ENCODE peak calls at places on chromosomes 13 and 19, in nine cellular contexts. R is cardiac muscle cell, X is Peyer's patch, D is tibial nerve, I is foreskin fibroblast, L is adrenal gland, S is PC-9, F is PC-3, E is IMR-90. V is an unnamed sample.

GRCh38 chr19:2164020-2164988 is 571 bp downstream of the DOT1L start:
- DNase-seq in R (no peak), L (no peak), F (no peak), I (no peak), S (no peak), E (no peak), D (no peak), X (no peak), V (no peak)

GRCh38 chr13:92768592-92768991 is 458.0 kb upstream of the GPC6 start:
- DNase-seq in R (no peak), I (no peak), F (no peak), D (no peak), E (no peak), L (no peak), S (no peak), X (no peak), V (no peak)

GRCh38 chr19:3019211-3019854 is 9.7 kb downstream of the TLE2 start:
- DNase-seq in R (no peak), I (no peak), D (no peak), S (no peak), L (no peak), E (no peak), F (no peak), X (no peak), V (no peak)

GRCh38 chr13:110650436-110650835 is 35.1 kb downstream of the NAXD start:
- DNase-seq in I (no peak), E (no peak), F (no peak), D (no peak), L (peak), S (no peak), X (no peak), R (no peak), V (no peak)

GRCh38 chr13:49627831-49628652 is at the start of gene ARL11:
- DNase-seq in I (no peak), E (no peak), L (peak), D (peak), S (no peak), R (no peak), X (peak), F (no peak), V (no peak)

GRCh38 chr13:87798536-87798935 is 127.4 kb downstream of the SLITRK5 start:
- DNase-seq in S (no peak), E (no peak), I (no peak), F (no peak), R (no peak), L (no peak), D (no peak), X (no peak), V (no peak)

GRCh38 chr19:28864577-28865042 is 348.3 kb downstream of the UQCRFS1 start:
- DNase-seq in S (no peak), X (no peak), D (no peak), R (peak), E (peak), L (peak), F (no peak), I (no peak), V (no peak)

GRCh38 chr19:3781603-3782002 is 4.6 kb downstream of the MATK start:
- DNase-seq in L (no peak), E (no peak), R (no peak), D (no peak), S (no peak), F (no peak), X (no peak), I (no peak), V (no peak)

GRCh38 chr19:16106121-16106520 is 5.6 kb upstream of the RAB8A start:
- DNase-seq in F (no peak), R (peak), D (no peak), L (no peak), I (peak), S (no peak), E (peak), X (no peak), V (peak)

GRCh38 chr13:41199526-41199925 is 5.2 kb upstream of the KBTBD7 start:
- DNase-seq in X (no peak), F (no peak), I (no peak), L (no peak), S (no peak), E (no peak), R (no peak), D (no peak), V (no peak)

GRCh38 chr13:40485611-40486517 is 180.6 kb downstream of the FOXO1 start:
- DNase-seq in X (peak), L (no peak), F (no peak), I (no peak), D (no peak), E (no peak), R (no peak), S (no peak), V (no peak)

GRCh38 chr13:46926856-46927625 is 30.2 kb upstream of the HTR2A start:
- DNase-seq in I (peak), E (peak), S (no peak), X (no peak), F (no peak), L (no peak), R (peak), D (no peak), V (peak)

GRCh38 chr19:48635263-48635965 is 1.8 kb downstream of the DBP start:
- DNase-seq in R (peak), I (no peak), X (peak), E (no peak), D (peak), F (peak), S (peak), L (peak), V (no peak)

GRCh38 chr13:107133950-107134349 is 566.0 kb upstream of the ARGLU1 start:
- DNase-seq in E (no peak), S (no peak), X (no peak), R (no peak), F (no peak), I (no peak), D (no peak), L (no peak), V (no peak)

GRCh38 chr13:62119739-62120700 is 704.4 kb upstream of the PCDH20 start:
- DNase-seq in L (no peak), E (peak), I (no peak), R (peak), D (no peak), S (no peak), X (no peak), F (peak), V (no peak)

GRCh38 chr13:86757236-86757978 is 913.8 kb upstream of the SLITRK5 start:
- DNase-seq in X (no peak), F (peak), R (no peak), L (no peak), I (no peak), S (no peak), D (no peak), E (no peak), V (no peak)

GRCh38 chr13:113976711-113977684 is 3.1 kb upstream of the C13orf46 start:
- DNase-seq in E (peak), L (no peak), D (no peak), S (peak), X (peak), F (peak), R (peak), I (peak), V (peak)

GRCh38 chr19:33519416-33519815 is 2.2 kb downstream of the PEPD start:
- DNase-seq in R (no peak), F (no peak), E (no peak), X (no peak), I (no peak), D (no peak), L (no peak), S (no peak), V (no peak)

GRCh38 chr13:30431269-30431950 is 9.1 kb downstream of the UBE2L5 start:
- DNase-seq in I (no peak), D (no peak), F (peak), E (peak), S (peak), L (no peak), X (no peak), R (no peak), V (no peak)

GRCh38 chr13:113670541-113670940 is 3.5 kb downstream of the GRK1 start:
- DNase-seq in X (peak), L (no peak), I (no peak), D (no peak), F (no peak), S (no peak), R (no peak), E (no peak), V (no peak)

GRCh38 chr13:33204130-33204927 is 81.2 kb downstream of the STARD13 start:
- DNase-seq in I (peak), S (no peak), D (peak), F (no peak), X (peak), E (peak), L (peak), R (peak), V (peak)
- H3K4me3 ChIP-seq in I (peak), S (no peak), D (peak), F (no peak), X (peak), E (peak), L (no peak), R (no peak), V (peak)

GRCh38 chr19:35143231-35143715 is at the start of gene FXYD7:
- DNase-seq in I (no peak), S (no peak), L (no peak), D (no peak), E (no peak), F (no peak), R (no peak), X (no peak), V (no peak)
- TF ChIP-seq CTCF in I (no peak), S (no peak), L (no peak), D (no peak), E (no peak), F (no peak), R (no peak), X (no peak), V (no peak)

GRCh38 chr19:10112037-10112751 is 701 bp downstream of the P2RY11 start:
- DNase-seq in L (no peak), F (peak), X (no peak), D (no peak), S (no peak), I (no peak), E (no peak), R (peak), V (peak)

GRCh38 chr19:10112895-10113591 is 1.6 kb downstream of the P2RY11 start:
- DNase-seq in L (peak), X (peak), D (no peak), F (peak), I (no peak), S (no peak), E (no peak), R (peak), V (peak)

GRCh38 chr19:10110076-10110971 is 1.2 kb upstream of the P2RY11 start:
- DNase-seq in E (no peak), F (no peak), X (no peak), R (no peak), I (no peak), D (no peak), L (no peak), S (no peak), V (no peak)

GRCh38 chr19:10110972-10111317 is 548 bp upstream of the P2RY11 start:
- DNase-seq in S (no peak), L (no peak), X (no peak), F (no peak), R (no peak), E (no peak), I (no peak), D (no peak), V (no peak)

GRCh38 chr19:10111405-10111811 is at the start of gene P2RY11:
- DNase-seq in X (peak), S (no peak), F (no peak), I (no peak), R (no peak), E (no peak), D (no peak), L (no peak), V (no peak)
- H3K4me3 ChIP-seq in X (peak), S (no peak), F (no peak), I (no peak), R (no peak), E (no peak), D (no peak), L (no peak), V (no peak)

GRCh38 chr13:72180253-72180952 is 313.4 kb upstream of the DACH1 start:
- DNase-seq in E (peak), L (no peak), F (peak), R (no peak), I (no peak), D (no peak), X (no peak), S (peak), V (peak)
- TF ChIP-seq CTCF in E (no peak), L (no peak), F (peak), R (no peak), I (no peak), D (no peak), X (no peak), S (no peak), V (no peak)

GRCh38 chr19:30227071-30227621 is 145.0 kb upstream of the ZNF536 start:
- DNase-seq in E (no peak), D (no peak), X (no peak), S (no peak), L (peak), R (no peak), I (no peak), F (no peak), V (no peak)

GRCh38 chr19:30224689-30225606 is 147.2 kb upstream of the ZNF536 start:
- DNase-seq in X (no peak), D (no peak), R (peak), S (no peak), I (no peak), F (no peak), L (no peak), E (no peak), V (peak)

GRCh38 chr19:30226464-30227070 is 145.6 kb upstream of the ZNF536 start:
- DNase-seq in X (no peak), S (no peak), D (no peak), L (peak), F (no peak), I (no peak), R (no peak), E (no peak), V (peak)

GRCh38 chr19:30223866-30224688 is 148.1 kb upstream of the ZNF536 start:
- DNase-seq in F (no peak), I (no peak), S (no peak), D (no peak), E (no peak), R (no peak), X (no peak), L (no peak), V (no peak)

GRCh38 chr19:30225615-30226463 is 146.3 kb upstream of the ZNF536 start:
- DNase-seq in X (no peak), S (no peak), L (no peak), E (no peak), I (no peak), F (no peak), D (no peak), R (no peak), V (no peak)
- H3K4me3 ChIP-seq in X (peak), S (no peak), L (no peak), E (no peak), I (peak), F (no peak), D (peak), R (peak), V (peak)

GRCh38 chr13:90968510-90968909 is 379.0 kb upstream of the MIR17HG start:
- DNase-seq in X (no peak), E (no peak), I (no peak), S (no peak), R (peak), L (no peak), D (no peak), F (peak), V (no peak)
- TF ChIP-seq CTCF in X (no peak), E (no peak), I (no peak), S (peak), R (peak), L (no peak), D (no peak), F (peak), V (no peak)

GRCh38 chr13:35597451-35597850 is 121.0 kb upstream of the MAB21L1 start:
- DNase-seq in F (no peak), E (no peak), R (no peak), L (no peak), D (no peak), X (no peak), S (no peak), I (no peak), V (no peak)
- H3K4me3 ChIP-seq in F (no peak), E (no peak), R (no peak), L (no peak), D (no peak), X (no peak), S (no peak), I (no peak), V (no peak)

DNA sequence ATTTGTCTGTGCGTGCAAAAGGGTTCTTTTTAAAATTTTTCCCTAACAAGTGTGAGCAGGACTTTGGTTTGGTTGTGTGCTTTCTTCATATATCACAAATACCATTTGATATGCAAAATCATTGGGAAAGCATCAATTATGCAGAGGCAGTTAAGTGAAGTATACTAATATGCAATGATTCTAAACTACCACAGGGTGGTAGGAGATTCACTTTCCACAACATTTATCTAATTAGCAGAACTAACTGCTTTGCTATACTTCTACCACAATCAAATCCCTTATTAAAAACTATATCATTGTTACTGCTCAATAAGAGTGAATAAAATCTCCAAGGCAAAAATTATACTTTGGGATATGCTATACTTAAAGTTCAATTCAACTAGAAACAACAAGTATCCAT is 2738.9 kb upstream of the PCDH20 start:
- DNase-seq in I (peak), E (peak), D (no peak), R (peak), L (no peak), F (peak), X (no peak), S (no peak), V (peak)
- TF ChIP-seq CTCF in I (no peak), E (peak), D (no peak), R (peak), L (no peak), F (peak), X (no peak), S (peak), V (peak)